ENCODE peak calls at places on chromosomes 4 and X, in five cellular contexts. B is left ventricle myocardium inferior, K is right lobe of liver, A is endodermal cell, W is lung. P is an unnamed sample.

GRCh38 chr4:152106113-152106763 is 345.4 kb upstream of the GATB start:
- DNase-seq in B (peak; percentile 61), K (no peak), A (no peak), W (peak; percentile 66), P (peak; percentile 96)

GRCh38 chr4:64584981-64585557 is 175.8 kb upstream of the TECRL start:
- DNase-seq in B (no peak), K (no peak), A (peak; percentile 59), W (no peak), P (peak; percentile 46)

GRCh38 chr4:107666134-107666533 is 53.9 kb downstream of the PAPSS1 start:
- DNase-seq in B (no peak), K (no peak), A (no peak), W (no peak), P (peak; percentile 61)

GRCh38 chrX:153685179-153685536 is 2.6 kb upstream of the SLC6A8 start:
- DNase-seq in B (no peak), K (peak; percentile 47), A (peak; percentile 63), W (no peak), P (no peak)

GRCh38 chr4:94827481-94828110 is 69.8 kb downstream of the BMPR1B start:
- DNase-seq in B (no peak), K (no peak), A (no peak), W (no peak), P (peak; percentile 78)

GRCh38 chrX:23616361-23616760 is 50.9 kb upstream of the PRDX4 start:
- DNase-seq in B (no peak), K (no peak), A (no peak), W (no peak), P (peak; percentile 18)

GRCh38 chrX:154409222-154409871 is at the start of gene DNASE1L1:
- DNase-seq in B (peak; percentile 71), K (peak; percentile 82), A (peak; percentile 97), W (peak; percentile 83), P (peak; percentile 91)

GRCh38 chrX:1600406-1601050 is 9.1 kb downstream of the AKAP17A start:
- DNase-seq in B (no peak), K (peak; percentile 53), A (peak; percentile 24), W (no peak), P (no peak)

GRCh38 chr4:107050525-107051135 is 14.5 kb upstream of the DKK2 start:
- DNase-seq in B (no peak), K (no peak), A (no peak), W (no peak), P (no peak)

GRCh38 chr4:165070560-165070959 is 16.9 kb downstream of the TRIM75 start:
- DNase-seq in B (no peak), K (no peak), A (no peak), W (no peak), P (no peak)

GRCh38 chrX:118655561-118656246 is 71.7 kb upstream of the IL13RA1 start:
- DNase-seq in B (no peak), K (no peak), A (no peak), W (no peak), P (peak; percentile 46)

GRCh38 chr4:101969965-101970364 is 179.4 kb downstream of the BANK1 start:
- DNase-seq in B (no peak), K (no peak), A (no peak), W (no peak), P (no peak)

GRCh38 chrX:68685722-68686683 is 38.5 kb downstream of the STARD8 start:
- DNase-seq in B (peak; percentile 53), K (no peak), A (peak; percentile 85), W (peak; percentile 64), P (peak; percentile 56)

GRCh38 chrX:123976671-123977316 is 15.3 kb downstream of the STAG2 start:
- DNase-seq in B (no peak), K (no peak), A (no peak), W (no peak), P (peak; percentile 36)

GRCh38 chr4:184907216-184907615 is 81.4 kb upstream of the ACSL1 start:
- DNase-seq in B (no peak), K (no peak), A (no peak), W (no peak), P (no peak)

GRCh38 chr4:13527192-13527982 is 16.9 kb downstream of the NKX3-2 start:
- DNase-seq in B (no peak), K (no peak), A (peak; percentile 51), W (peak; percentile 22), P (no peak)

GRCh38 chrX:111338095-111338698 is 67.9 kb upstream of the CAPN6 start:
- DNase-seq in B (no peak), K (no peak), A (no peak), W (no peak), P (no peak)

GRCh38 chr4:127601029-127601428 is 31.7 kb upstream of the INTU start:
- DNase-seq in B (no peak), K (no peak), A (no peak), W (no peak), P (peak; percentile 25)

GRCh38 chrX:2928583-2929434 is at the start of gene ARSD:
- DNase-seq in B (peak; percentile 90), K (peak; percentile 98), A (peak; percentile 98), W (peak; percentile 95), P (peak; percentile 97)

GRCh38 chrX:14920196-14920595 is 47.0 kb downstream of the MOSPD2 start:
- DNase-seq in B (no peak), K (no peak), A (no peak), W (no peak), P (peak; percentile 59)

GRCh38 chr4:175998782-175999181 is 66.9 kb upstream of the WDR17 start:
- DNase-seq in B (no peak), K (no peak), A (peak; percentile 83), W (no peak), P (peak; percentile 18)

GRCh38 chr4:138178566-138178965 is 63.6 kb downstream of the SLC7A11 start:
- DNase-seq in B (no peak), K (no peak), A (no peak), W (no peak), P (peak; percentile 40)

GRCh38 chrX:38560776-38561125 is 591 bp upstream of the TSPAN7 start:
- DNase-seq in B (no peak), K (peak; percentile 51), A (no peak), W (no peak), P (no peak)

GRCh38 chr4:32700838-32701237 is 1980.7 kb downstream of the PCDH7 start:
- DNase-seq in B (no peak), K (no peak), A (no peak), W (no peak), P (no peak)

GRCh38 chr4:10018818-10019438 is 2.4 kb downstream of the SLC2A9 start:
- DNase-seq in B (peak; percentile 99), K (peak; percentile 95), A (peak; percentile 98), W (peak; percentile 97), P (peak; percentile 94)

GRCh38 chrX:48468247-48468671 is 1.8 kb downstream of the SLC38A5 start:
- DNase-seq in B (no peak), K (peak; percentile 30), A (peak; percentile 50), W (no peak), P (no peak)

GRCh38 chr4:185127021-185127925 is 15.8 kb upstream of the SLC25A4 start:
- DNase-seq in B (peak; percentile 22), K (peak; percentile 63), A (peak; percentile 84), W (no peak), P (no peak)

GRCh38 chr4:159071178-159071968 is 31.5 kb upstream of the RAPGEF2 start:
- DNase-seq in B (no peak), K (no peak), A (peak; percentile 78), W (no peak), P (peak; percentile 87)

GRCh38 chrX:153457827-153458466 is 12.1 kb upstream of the TREX2 start:
- DNase-seq in B (no peak), K (no peak), A (no peak), W (no peak), P (no peak)

GRCh38 chr4:153233761-153234371 is 29.6 kb downstream of the TRIM2 start:
- DNase-seq in B (no peak), K (no peak), A (no peak), W (peak; percentile 48), P (peak; percentile 90)

GRCh38 chrX:16466640-16467432 is 183.1 kb upstream of the S100G start:
- DNase-seq in B (no peak), K (no peak), A (no peak), W (no peak), P (peak; percentile 27)

GRCh38 chr4:152613841-152614240 is 66.0 kb downstream of the TMEM154 start:
- DNase-seq in B (no peak), K (no peak), A (peak; percentile 43), W (no peak), P (no peak)

GRCh38 chr4:7649411-7649740 is 214.6 kb upstream of the PSAPL1 start:
- DNase-seq in B (no peak), K (peak; percentile 43), A (no peak), W (no peak), P (no peak)

GRCh38 chr4:69057620-69058409 is 38.5 kb upstream of the UGT2B7 start:
- DNase-seq in B (no peak), K (no peak), A (peak; percentile 53), W (no peak), P (peak; percentile 23)
- H3K4me3 ChIP-seq in B (no peak overlapping the region), K (peak overlapping the region; percentile 29), A (no peak overlapping the region), W (no peak overlapping the region), P (no peak overlapping the region)

DNA sequence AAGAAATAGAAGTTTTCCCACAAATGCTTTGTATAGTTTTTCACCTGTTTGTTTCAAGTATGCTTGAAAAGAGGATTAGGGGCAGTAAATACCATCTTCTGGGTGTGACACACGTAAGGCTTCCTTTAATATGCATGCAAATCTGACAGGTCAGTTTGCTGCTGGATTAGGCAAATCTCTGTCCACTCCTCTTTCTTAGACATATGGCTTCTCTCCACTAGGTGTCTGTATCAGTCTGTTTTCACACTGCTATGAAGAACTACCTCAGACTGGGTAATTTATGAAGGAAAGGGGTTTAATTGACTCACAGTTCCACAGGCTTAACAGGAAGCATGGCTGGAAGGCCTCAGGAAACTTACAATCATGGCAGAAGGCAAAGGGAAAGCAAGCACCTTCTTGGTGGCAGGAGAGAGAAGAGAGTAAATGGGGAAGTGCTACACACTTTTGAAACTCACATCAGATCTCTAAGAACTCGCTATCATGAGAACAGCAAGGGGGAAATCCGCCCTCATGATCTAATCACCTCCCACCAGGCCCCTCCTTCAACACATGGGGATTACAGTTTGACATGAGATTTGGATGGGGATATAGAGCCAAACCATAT is 66.9 kb downstream of the TAB3 start:
- DNase-seq in B (no peak), K (no peak), A (no peak), W (no peak), P (no peak)
- TF ChIP-seq CTCF in B (no peak), K (peak; percentile 40), A (peak; percentile 53), W (no peak), P (no peak)

DNA sequence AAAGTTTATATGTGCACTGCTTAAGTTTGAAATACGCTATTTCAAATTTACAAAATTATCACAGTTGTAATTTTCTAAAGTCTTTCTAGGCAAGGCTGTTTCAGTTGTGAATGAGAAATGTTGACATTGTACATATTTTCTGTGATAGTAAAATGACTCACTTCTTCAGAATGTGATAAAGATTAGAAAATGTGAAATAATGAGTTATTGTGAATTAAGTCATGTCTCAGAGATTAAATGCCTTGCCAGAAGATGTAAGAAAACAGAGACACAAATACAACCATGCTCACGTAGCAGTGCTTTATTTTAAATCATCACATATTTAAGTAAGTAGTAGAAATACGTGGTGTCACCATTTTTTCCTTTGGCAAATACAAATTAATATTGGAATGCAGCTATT is 770 bp downstream of the CLCN4 start:
- DNase-seq in B (no peak), K (no peak), A (no peak), W (no peak), P (peak; percentile 19)
- H3K4me3 ChIP-seq in B (peak overlapping the region; percentile 59), K (peak overlapping the region; percentile 24), A (peak overlapping the region; percentile 78), W (no peak overlapping the region), P (peak overlapping the region; percentile 24)

DNA sequence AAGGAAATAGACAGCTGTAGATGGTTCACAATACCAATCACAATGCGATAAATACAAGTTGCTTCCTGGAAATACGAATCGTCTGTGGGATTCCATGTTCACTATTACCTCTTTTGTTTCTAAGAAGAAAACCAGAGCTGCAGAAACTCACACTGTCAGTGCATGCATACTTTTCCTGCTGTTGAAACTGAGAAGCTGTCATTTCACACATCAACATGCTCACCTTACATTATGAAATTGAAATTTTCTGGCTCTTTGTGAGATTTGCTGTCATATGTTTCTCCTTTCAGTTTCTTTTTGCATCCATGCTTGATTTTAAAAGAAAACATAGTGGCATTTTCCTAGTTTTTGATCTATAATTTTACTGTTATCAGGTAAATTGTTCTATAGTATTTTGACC is 418.3 kb upstream of the HTR2C start:
- DNase-seq in B (no peak), K (no peak), A (no peak), W (no peak), P (no peak)
- TF ChIP-seq CTCF in B (no peak), K (no peak), A (no peak), W (no peak), P (no peak)

P was measured in astrocyte of the spinal cord.